ENCODE peak calls at places on chromosomes 11 and 22, in ten cellular contexts. H is astrocyte, S is GM23248, Z is neural progenitor cell, P is A549, W is heart right ventricle, M is small intestine, J is Panc1, L is Peyer's patch, T is mesendoderm. K is an unnamed sample. For H3K4me1, the result is how much of the 10 kb centered on the place peaks cover.

GRCh38 chr11:25244126-25244525 is 747.3 kb downstream of the LUZP2 start:
- DNase-seq in H (no peak), S (no peak), Z (no peak), P (no peak), W (no peak), M (no peak), J (no peak), L (no peak), T (no peak), K (no peak)

GRCh38 chr11:85114786-85115185 is 512.4 kb downstream of the DLG2 start:
- DNase-seq in H (peak), S (peak), Z (no peak), P (no peak), W (no peak), M (no peak), J (no peak), L (no peak), T (no peak), K (no peak)

GRCh38 chr11:60195923-60196368 is 13.1 kb upstream of the MS4A6A start:
- DNase-seq in H (no peak), S (no peak), Z (no peak), P (no peak), W (no peak), M (no peak), J (no peak), L (no peak), T (no peak), K (no peak)

GRCh38 chr11:90434858-90435257 is 212.0 kb upstream of the CHORDC1 start:
- DNase-seq in H (no peak), S (no peak), Z (peak), P (no peak), W (no peak), M (peak), J (no peak), L (no peak), T (peak), K (no peak)

GRCh38 chr11:1017269-1018005 is 19.1 kb downstream of the MUC6 start:
- DNase-seq in H (no peak), S (no peak), Z (no peak), P (peak), W (no peak), M (peak), J (no peak), L (peak), T (no peak), K (no peak)

GRCh38 chr11:95134491-95134890 is 44.8 kb downstream of the ENDOD1 start:
- DNase-seq in H (peak), S (peak), Z (no peak), P (no peak), W (no peak), M (no peak), J (no peak), L (no peak), T (no peak), K (no peak)

GRCh38 chr11:106723071-106723470 is 295.2 kb downstream of the GUCY1A2 start:
- DNase-seq in H (peak), S (no peak), Z (no peak), P (no peak), W (no peak), M (no peak), J (no peak), L (no peak), T (peak), K (no peak)

GRCh38 chr22:27485842-27486241 is 315.7 kb downstream of the MN1 start:
- DNase-seq in H (no peak), S (no peak), Z (no peak), P (no peak), W (no peak), M (no peak), J (no peak), L (no peak), T (no peak), K (no peak)

GRCh38 chr11:199004-199581 is 6.2 kb downstream of the SCGB1C1 start:
- DNase-seq in H (no peak), S (no peak), Z (no peak), P (no peak), W (no peak), M (no peak), J (no peak), L (peak), T (no peak), K (peak)

GRCh38 chr11:116852261-116853125 is 15.1 kb upstream of the APOA1 start:
- DNase-seq in H (peak), S (peak), Z (no peak), P (no peak), W (no peak), M (peak), J (no peak), L (peak), T (no peak), K (peak)

GRCh38 chr22:19355413-19356157 is 64.1 kb upstream of the CLTCL1 start:
- DNase-seq in H (no peak), S (no peak), Z (no peak), P (no peak), W (no peak), M (no peak), J (no peak), L (no peak), T (no peak), K (no peak)

GRCh38 chr11:75241906-75242644 is 1.5 kb downstream of the TPBGL start:
- DNase-seq in H (no peak), S (peak), Z (no peak), P (no peak), W (no peak), M (no peak), J (no peak), L (no peak), T (no peak), K (no peak)

GRCh38 chr22:20949698-20950183 is 17.3 kb upstream of the AIFM3 start:
- DNase-seq in H (no peak), S (no peak), Z (no peak), P (no peak), W (no peak), M (no peak), J (no peak), L (no peak), T (no peak), K (no peak)
- H3K4me1 ChIP-seq in H (under half), S (under half), Z (under half), P (under half), W (under half), M (under half), J (under half), L (under half), T (under half), K (under half)

DNA sequence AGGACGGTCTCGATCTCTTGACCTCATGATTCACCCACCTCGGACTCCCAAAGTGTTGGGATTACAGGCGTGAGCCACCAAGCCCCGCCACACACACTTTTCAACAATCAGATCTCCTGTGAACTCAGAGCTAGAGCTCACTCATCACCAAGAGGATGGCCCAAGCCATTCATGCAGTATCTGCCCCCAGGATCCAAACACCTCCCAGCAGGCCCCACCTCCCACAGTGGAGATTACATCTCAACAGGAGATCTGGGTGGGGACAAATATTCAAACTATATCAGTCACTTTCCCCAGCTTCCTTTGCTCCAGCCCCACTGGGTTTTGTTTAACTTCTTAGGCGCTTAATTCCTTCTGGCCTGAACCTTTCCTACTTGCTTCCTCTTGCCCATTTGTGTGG is 26.3 kb upstream of the SORL1 start:
- DNase-seq in H (no peak), S (no peak), Z (no peak), P (no peak), W (no peak), M (no peak), J (no peak), L (no peak), T (peak), K (no peak)
- H3K4me1 ChIP-seq in H (under half), S (under half), Z (under half), P (under half), W (under half), M (under half), J (under half), L (under half), T (under half), K (half or more)

GRCh38 chr11:64239662-64240466 is 1.0 kb upstream of the FKBP2 start:
- DNase-seq in H (no peak), S (no peak), Z (no peak), P (no peak), W (no peak), M (no peak), J (no peak), L (no peak), T (no peak), K (no peak)
- H3K4me1 ChIP-seq in H (under half), S (under half), Z (under half), P (under half), W (under half), M (under half), J (under half), L (under half), T (under half), K (half or more)

GRCh38 chr22:39239561-39240423 is 5.0 kb downstream of the PDGFB start:
- DNase-seq in H (no peak), S (no peak), Z (no peak), P (no peak), W (no peak), M (peak), J (no peak), L (peak), T (no peak), K (no peak)
- H3K4me1 ChIP-seq in H (under half), S (under half), Z (under half), P (under half), W (half or more), M (under half), J (half or more), L (under half), T (under half), K (half or more)

K was measured in spleen.